ENCODE peak calls at places on chromosomes 2 and 18, in eight cellular contexts. M is cardiac muscle cell, G is endothelial cell of umbilical vein, R is K562, P is neural progenitor cell, L is NT2/D1, I is heart right ventricle, N is left ventricle myocardium inferior. C is an unnamed sample. For H3K4me1 and H3K9me3, the result is how much of the 10 kb centered on the place peaks cover.

GRCh38 chr18:42182728-42183700 is 228.0 kb downstream of the PIK3C3 start:
- DNase-seq in P (no peak), I (no peak), N (no peak), R (no peak), M (no peak), G (no peak), L (no peak), C (no peak)

GRCh38 chr2:105052773-105053172 is 14.9 kb downstream of the MRPS9 start:
- DNase-seq in G (peak), N (peak), L (no peak), P (no peak), I (peak), R (peak), M (no peak), C (no peak)

GRCh38 chr2:83997889-83998288 is 461.2 kb downstream of the SUCLG1 start:
- DNase-seq in R (no peak), L (no peak), M (no peak), N (no peak), I (no peak), G (no peak), P (no peak), C (no peak)

GRCh38 chr2:64737547-64737946 is 83.8 kb upstream of the SERTAD2 start:
- DNase-seq in P (no peak), G (no peak), I (no peak), L (no peak), R (no peak), N (no peak), M (no peak), C (no peak)

GRCh38 chr2:198715304-198715703 is 742.4 kb downstream of the SATB2 start:
- DNase-seq in M (no peak), I (no peak), R (no peak), G (no peak), P (no peak), N (no peak), L (no peak), C (no peak)

GRCh38 chr2:119958642-119959268 is 54.1 kb upstream of the EPB41L5 start:
- DNase-seq in I (no peak), P (no peak), L (no peak), R (no peak), N (no peak), M (no peak), G (no peak), C (no peak)

GRCh38 chr2:220463876-220464275 is 836.4 kb downstream of the SLC4A3 start:
- DNase-seq in L (no peak), R (no peak), G (no peak), N (no peak), M (no peak), P (no peak), I (no peak), C (no peak)

GRCh38 chr2:220966636-220967035 is 605.5 kb downstream of the EPHA4 start:
- DNase-seq in N (no peak), L (no peak), M (no peak), P (no peak), R (no peak), G (no peak), I (no peak), C (no peak)

GRCh38 chr2:2161871-2162653 is 169.0 kb downstream of the MYT1L start:
- DNase-seq in I (no peak), L (no peak), M (no peak), N (no peak), P (no peak), R (no peak), G (no peak), C (no peak)

GRCh38 chr2:216696751-216697560 is 1.6 kb upstream of the IGFBP5 start:
- DNase-seq in R (peak), G (peak), P (peak), L (no peak), M (peak), N (no peak), I (no peak), C (no peak)

GRCh38 chr2:2528801-2529200 is 197.7 kb upstream of the MYT1L start:
- DNase-seq in G (no peak), L (no peak), M (no peak), I (no peak), N (no peak), R (no peak), P (no peak), C (no peak)

GRCh38 chr2:191687867-191688266 is 9.9 kb downstream of the NABP1 start:
- DNase-seq in N (no peak), P (no peak), R (no peak), G (no peak), L (no peak), M (no peak), I (no peak), C (no peak)

GRCh38 chr18:63979409-63979908 is 9.6 kb downstream of the SERPINB8 start:
- DNase-seq in M (peak), P (peak), R (peak), N (no peak), I (peak), L (no peak), G (peak), C (peak)

GRCh38 chr2:9818097-9818496 is 25.2 kb upstream of the TAF1B start:
- DNase-seq in I (no peak), P (no peak), G (no peak), R (no peak), N (no peak), L (no peak), M (no peak), C (no peak)

GRCh38 chr2:43269706-43270105 is 43.3 kb upstream of the ZFP36L2 start:
- DNase-seq in P (no peak), G (no peak), L (no peak), R (no peak), N (peak), M (peak), I (peak), C (peak)

GRCh38 chr18:47409519-47409918 is 158.1 kb upstream of the SKOR2 start:
- DNase-seq in P (no peak), G (no peak), M (no peak), L (no peak), R (no peak), N (no peak), I (no peak), C (no peak)

GRCh38 chr18:37742436-37742835 is 176.8 kb upstream of the CELF4 start:
- DNase-seq in G (no peak), P (peak), L (peak), R (no peak), M (no peak), N (no peak), I (no peak), C (no peak)

GRCh38 chr18:50558157-50558556 is 1.7 kb upstream of the MAPK4 start:
- DNase-seq in G (no peak), L (no peak), P (no peak), R (no peak), M (no peak), N (no peak), I (no peak), C (no peak)

GRCh38 chr2:190843874-190844699 is 36.5 kb upstream of the GLS start:
- DNase-seq in I (no peak), N (no peak), L (no peak), P (no peak), G (no peak), M (no peak), R (no peak), C (no peak)

GRCh38 chr2:65055427-65056214 is 595 bp upstream of the CEP68 start:
- DNase-seq in M (no peak), L (no peak), G (no peak), R (no peak), P (no peak), I (no peak), N (no peak), C (peak)

GRCh38 chr18:31563778-31564177 is 27.9 kb upstream of the TTR start:
- DNase-seq in N (no peak), G (no peak), L (no peak), I (no peak), M (no peak), P (no peak), R (peak), C (no peak)

GRCh38 chr18:46220116-46220515 is 115.9 kb downstream of the HAUS1 start:
- DNase-seq in R (no peak), P (no peak), L (no peak), M (no peak), I (no peak), G (no peak), N (no peak), C (no peak)

GRCh38 chr2:3712424-3712823 is 9.0 kb downstream of the DCDC2C start:
- DNase-seq in M (no peak), R (no peak), L (no peak), G (no peak), N (no peak), P (no peak), I (no peak), C (no peak)

GRCh38 chr2:218271487-218271797 is 1.1 kb downstream of the PNKD start:
- DNase-seq in L (no peak), N (no peak), M (no peak), I (no peak), P (no peak), R (no peak), G (no peak), C (no peak)

DNA sequence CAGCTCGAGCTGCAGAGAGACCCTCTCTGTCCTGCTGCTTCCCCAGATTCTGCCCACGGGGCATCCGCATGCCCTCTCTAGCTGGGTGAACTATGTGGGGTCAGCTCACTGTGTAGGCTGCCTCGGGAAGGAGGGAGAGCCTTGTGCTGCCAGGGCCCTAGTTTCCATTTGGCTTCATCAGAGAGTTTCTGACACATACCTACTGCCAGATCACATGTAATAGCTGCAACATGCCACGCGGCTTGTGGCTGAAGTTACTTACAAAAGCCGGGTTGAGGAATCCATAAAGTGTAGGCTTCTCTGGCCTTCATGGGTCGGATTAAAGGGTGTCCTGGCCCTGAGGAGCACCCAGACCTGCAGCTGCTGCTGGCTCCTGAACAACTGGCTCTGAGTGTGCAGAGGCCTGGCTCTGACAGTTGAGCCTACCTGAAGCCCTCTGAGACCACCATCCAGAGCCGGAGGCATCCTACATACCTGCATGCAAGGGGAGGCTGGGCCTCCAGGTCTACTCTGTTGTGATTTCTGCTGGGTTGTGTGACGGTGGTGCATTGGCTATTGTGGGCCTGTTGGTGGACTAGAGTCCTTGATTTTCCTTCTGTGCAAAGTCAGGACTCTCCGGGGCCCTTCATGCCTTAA is 130.0 kb downstream of the SH3RF3 start:
- DNase-seq in G (no peak), P (no peak), I (no peak), N (no peak), M (no peak), L (no peak), R (no peak), C (no peak)
- H3K4me1 ChIP-seq in G (under half), P (under half), I (under half), N (half or more), M (under half), L (under half), R (under half), C (under half)

GRCh38 chr2:16244966-16245320 is 304.6 kb downstream of the MYCN start:
- DNase-seq in L (no peak), P (no peak), N (no peak), I (no peak), R (no peak), M (no peak), G (no peak), C (no peak)
- H3K9me3 ChIP-seq in L (under half), P (under half), N (under half), I (under half), R (under half), M (under half), G (under half), C (under half)

GRCh38 chr2:4745056-4745455 is 947.1 kb upstream of the SOX11 start:
- DNase-seq in I (no peak), L (no peak), M (no peak), G (no peak), N (no peak), R (no peak), P (no peak), C (no peak)
- H3K4me3 ChIP-seq in I (no peak), L (no peak), M (no peak), G (no peak), N (no peak), R (no peak), P (no peak), C (no peak)

GRCh38 chr2:101745711-101746694 is 48.5 kb downstream of the MAP4K4 start:
- DNase-seq in M (no peak), I (no peak), R (no peak), P (no peak), G (peak), L (no peak), N (no peak), C (no peak)
- H3K4me1 ChIP-seq in M (under half), I (half or more), R (under half), P (under half), G (under half), L (under half), N (half or more), C (under half)